ENCODE peak calls at places on chromosomes 4 and X, in six cellular contexts. B is stimulated activated CD4-positive, alpha-beta T cell treated with anti-CD3 and anti-CD28 coated beads, Interleukin-1b, Interleukin-23, amount 100 ng/mL, for 4 hours; N is CD8-positive, alpha-beta memory T cell; K is posterior cingulate gyrus; O is stimulated activated CD8-positive, alpha-beta memory T cell treated with anti-CD3 and anti-CD28 coated beads, Interleukin-4, amount 100 ng/mL, for 48 hours; Z is NCI-H2171. X is an unnamed sample.

GRCh38 chr4:19523964-19524363 is 727.7 kb upstream of the SLIT2 start:
- DNase-seq in K (no peak), O (no peak), N (no peak), Z (no peak), B (no peak), X (no peak)

GRCh38 chr4:170157670-170158069 is 67.9 kb upstream of the AADAT start:
- DNase-seq in B (no peak), O (no peak), K (no peak), Z (no peak), N (no peak), X (no peak)

GRCh38 chr4:139933541-139933940 is 220.4 kb downstream of the MAML3 start:
- DNase-seq in N (no peak), Z (no peak), K (no peak), B (no peak), O (no peak), X (peak; percentile 65)

GRCh38 chrX:69231903-69232302 is 66.7 kb upstream of the PJA1 start:
- DNase-seq in O (no peak), Z (no peak), B (no peak), N (no peak), K (no peak), X (no peak)

GRCh38 chr4:172698256-172698655 is 470.4 kb upstream of the GALNT7 start:
- DNase-seq in O (no peak), Z (no peak), B (no peak), N (no peak), K (no peak), X (no peak)

GRCh38 chrX:53374222-53374820 is 48.1 kb downstream of the SMC1A start:
- DNase-seq in N (no peak), B (no peak), O (no peak), K (no peak), Z (no peak), X (no peak)

GRCh38 chr4:661856-662761 is 12.0 kb downstream of the ATP5ME start:
- DNase-seq in O (no peak), B (no peak), N (no peak), K (no peak), Z (no peak), X (no peak)

GRCh38 chr4:139609647-139610046 is 53.6 kb upstream of the SETD7 start:
- DNase-seq in Z (no peak), B (no peak), N (no peak), O (no peak), K (no peak), X (no peak)

GRCh38 chr4:70844180-70844579 is 4.5 kb upstream of the GRSF1 start:
- DNase-seq in K (no peak), Z (no peak), B (no peak), N (no peak), O (no peak), X (no peak)

GRCh38 chr4:69813628-69814027 is 46.3 kb downstream of the SULT1E1 start:
- DNase-seq in Z (no peak), K (no peak), N (no peak), O (no peak), B (no peak), X (no peak)

GRCh38 chr4:8502836-8503585 is 62.4 kb downstream of the TRMT44 start:
- DNase-seq in Z (no peak), N (no peak), K (no peak), B (no peak), O (no peak), X (no peak)

GRCh38 chrX:41043950-41044349 is 41.3 kb upstream of the USP9X start:
- DNase-seq in K (no peak), B (no peak), N (no peak), Z (no peak), O (no peak), X (no peak)

GRCh38 chrX:7214251-7214650 is 66.3 kb upstream of the PUDP start:
- DNase-seq in N (no peak), O (no peak), B (no peak), K (no peak), Z (no peak), X (no peak)

GRCh38 chrX:44459501-44459900 is 83.2 kb downstream of the FUNDC1 start:
- DNase-seq in Z (peak; percentile 20), B (no peak), N (no peak), K (no peak), O (no peak), X (peak; percentile 14)

GRCh38 chrX:36898301-36898700 is 109.9 kb upstream of the FAM47C start:
- DNase-seq in O (no peak), Z (peak; percentile 0), B (no peak), N (no peak), K (no peak), X (no peak)

GRCh38 chr4:172898715-172899114 is 269.9 kb upstream of the GALNT7 start:
- DNase-seq in Z (no peak), K (no peak), O (no peak), N (no peak), B (no peak), X (no peak)

GRCh38 chr4:52107745-52108144 is 56.6 kb downstream of the SPATA18 start:
- DNase-seq in O (no peak), B (no peak), N (no peak), Z (no peak), K (no peak), X (no peak)

GRCh38 chr4:80240976-80241375 is 25.5 kb upstream of the FGF5 start:
- DNase-seq in N (no peak), K (no peak), O (no peak), Z (no peak), B (no peak), X (no peak)

GRCh38 chrX:47321386-47321785 is 49.0 kb upstream of the ZNF157 start:
- DNase-seq in N (no peak), K (peak; percentile 29), Z (no peak), O (no peak), B (no peak), X (peak; percentile 51)

GRCh38 chr4:158090323-158090722 is 82.5 kb downstream of the GASK1B start:
- DNase-seq in B (no peak), K (no peak), O (no peak), N (no peak), Z (no peak), X (no peak)

GRCh38 chr4:130141651-130142050 is 1045.7 kb downstream of the C4orf33 start:
- DNase-seq in K (no peak), B (no peak), Z (no peak), O (no peak), N (no peak), X (no peak)

GRCh38 chr4:577499-578450 is 1.7 kb upstream of the TMEM271 start:
- DNase-seq in K (peak; percentile 64), N (no peak), B (no peak), Z (no peak), O (peak; percentile 46), X (no peak)

GRCh38 chr4:35461931-35462659 is 782.2 kb downstream of the ARAP2 start:
- DNase-seq in O (no peak), B (no peak), K (no peak), N (no peak), Z (no peak), X (no peak)

GRCh38 chrX:150899191-150899757 is 806 bp upstream of the CD99L2 start:
- DNase-seq in O (peak; percentile 34), K (peak; percentile 20), N (peak; percentile 18), Z (no peak), B (peak; percentile 3), X (peak; percentile 25)

GRCh38 chr4:4842476-4843441 is 16.7 kb upstream of the MSX1 start:
- DNase-seq in B (no peak), K (no peak), O (no peak), Z (no peak), N (no peak), X (no peak)

GRCh38 chrX:56788717-56789122 is 59.7 kb downstream of the NBDY start:
- DNase-seq in Z (no peak), N (no peak), O (no peak), B (no peak), K (peak; percentile 49), X (no peak)

X was measured in mucosa of gallbladder.